ENCODE peak calls at places on chromosomes 11 and 22, in four cellular contexts. I is esophagus squamous epithelium, B is heart left ventricle, U is endothelial cell of umbilical vein. O is an unnamed sample.

GRCh38 chr11:122074022-122074421 is 42.0 kb downstream of the BLID start:
- DNase-seq in B (no peak), I (no peak), U (no peak), O (no peak)

GRCh38 chr11:17528906-17529813 is 15.1 kb downstream of the USH1C start:
- DNase-seq in I (no peak), U (peak; percentile 8), B (no peak), O (no peak)

GRCh38 chr22:25134451-25134850 is 65.2 kb upstream of the CRYBB3 start:
- DNase-seq in I (no peak), B (no peak), U (no peak), O (no peak)

GRCh38 chr11:123152951-123153350 is 42.1 kb downstream of the CLMP start:
- DNase-seq in B (no peak), U (no peak), I (no peak), O (no peak)

GRCh38 chr22:28017859-28018258 is 98.8 kb upstream of the PITPNB start:
- DNase-seq in U (no peak), B (peak; percentile 19), I (no peak), O (no peak)

GRCh38 chr11:353315-353857 is 15.9 kb upstream of the B4GALNT4 start:
- DNase-seq in B (peak; percentile 94), I (no peak), U (peak; percentile 49), O (peak; percentile 82)

GRCh38 chr11:83088965-83089364 is 17.3 kb upstream of the RAB30 start:
- DNase-seq in U (no peak), I (no peak), B (no peak), O (no peak)

GRCh38 chr11:61541568-61541967 is 33.0 kb downstream of the LRRC10B start:
- DNase-seq in I (no peak), B (no peak), U (no peak), O (no peak)

GRCh38 chr11:14583252-14584105 is 60.1 kb upstream of the PDE3B start:
- DNase-seq in U (no peak), B (no peak), I (no peak), O (no peak)

GRCh38 chr22:24833881-24834495 is 28.0 kb downstream of the SGSM1 start:
- DNase-seq in B (no peak), U (no peak), I (no peak), O (no peak)

GRCh38 chr11:57641011-57641410 is 8.7 kb downstream of the YPEL4 start:
- DNase-seq in U (no peak), B (no peak), I (no peak), O (no peak)

GRCh38 chr11:32098142-32098903 is 7.4 kb downstream of the RCN1 start:
- DNase-seq in U (no peak), B (no peak), I (no peak), O (no peak)

GRCh38 chr11:134510641-134511040 is 98.6 kb upstream of the B3GAT1 start:
- DNase-seq in B (peak; percentile 6), I (no peak), U (no peak), O (no peak)

GRCh38 chr22:17990942-17991341 is 33.4 kb downstream of the MICAL3 start:
- DNase-seq in B (no peak), U (no peak), I (no peak), O (no peak)

GRCh38 chr11:14500181-14500651 is 605 bp upstream of the COPB1 start:
- DNase-seq in U (peak; percentile 78), B (peak; percentile 39), I (no peak), O (peak; percentile 36)

GRCh38 chr22:22556995-22557925 is 1.8 kb downstream of the PRAME start:
- DNase-seq in B (no peak), I (no peak), U (no peak), O (no peak)

GRCh38 chr22:37172266-37173245 is 15.5 kb downstream of the C1QTNF6 start:
- DNase-seq in I (no peak), B (no peak), U (no peak), O (no peak)

GRCh38 chr11:93817426-93818348 is 32.7 kb downstream of the VSTM5 start:
- DNase-seq in I (no peak), B (no peak), U (no peak), O (no peak)

GRCh38 chr11:71563401-71563800 is 2.0 kb upstream of the KRTAP5-10 start:
- DNase-seq in I (no peak), U (peak; percentile 48), B (no peak), O (no peak)

GRCh38 chr11:55714982-55715888 is 53.2 kb downstream of the OR4C6 start:
- DNase-seq in B (no peak), U (no peak), I (no peak), O (no peak)

GRCh38 chr11:73412308-73412707 is 36.1 kb downstream of the RELT start:
- DNase-seq in U (peak; percentile 51), B (no peak), I (no peak), O (no peak)

GRCh38 chr11:106101797-106102196 is 24.3 kb downstream of the AASDHPPT start:
- DNase-seq in U (peak; percentile 33), I (no peak), B (no peak), O (no peak)

GRCh38 chr11:83818349-83818748 is 532.2 kb upstream of the CCDC90B start:
- DNase-seq in B (no peak), U (no peak), I (no peak), O (no peak)

GRCh38 chr22:26658161-26658560 is 773 bp downstream of the MIAT start:
- DNase-seq in B (no peak), U (no peak), I (no peak), O (no peak)

GRCh38 chr11:72267956-72268617 is 24.1 kb upstream of the PHOX2A start:
- DNase-seq in I (no peak), B (no peak), U (no peak), O (no peak)

GRCh38 chr11:8870461-8871282 is 40.3 kb upstream of the AKIP1 start:
- DNase-seq in B (peak; percentile 65), U (peak; percentile 68), I (no peak), O (peak; percentile 56)

GRCh38 chr11:96188625-96189006 is 154.4 kb downstream of the MAML2 start:
- DNase-seq in U (no peak), B (no peak), I (no peak), O (no peak)

GRCh38 chr11:47590026-47590861 is 3.8 kb downstream of the FAM180B start:
- DNase-seq in I (no peak), U (peak; percentile 56), B (no peak), O (no peak)

GRCh38 chr22:29820941-29821789 is 16.9 kb downstream of the ASCC2 start:
- DNase-seq in B (peak; percentile 89), I (no peak), U (peak; percentile 84), O (peak; percentile 58)

GRCh38 chr11:131987703-131988102 is 617.3 kb downstream of the NTM start:
- DNase-seq in U (no peak), B (no peak), I (no peak), O (no peak)

GRCh38 chr11:767238-767637 is 10.0 kb downstream of the GATD1 start:
- DNase-seq in U (no peak), I (no peak), B (no peak), O (no peak)

GRCh38 chr22:38572065-38572464 is 2.1 kb upstream of the DMC1 start:
- DNase-seq in I (no peak), U (peak; percentile 63), B (no peak), O (no peak)

GRCh38 chr11:119254239-119254638 is 48.1 kb downstream of the CBL start:
- DNase-seq in U (no peak), B (no peak), I (no peak), O (no peak)

GRCh38 chr11:93116641-93117577 is 80.9 kb downstream of the SLC36A4 start:
- DNase-seq in U (no peak), I (no peak), B (no peak), O (no peak)

GRCh38 chr22:24697671-24698082 is 76.8 kb downstream of the PIWIL3 start:
- DNase-seq in B (no peak), I (no peak), U (peak; percentile 51), O (no peak)

GRCh38 chr11:6505577-6506240 is 8.6 kb downstream of the DNHD1 start:
- DNase-seq in U (peak; percentile 67), I (no peak), B (no peak), O (no peak)

GRCh38 chr22:22848364-22848866 is 39.2 kb upstream of the IGLL5 start:
- DNase-seq in I (no peak), U (peak; percentile 40), B (peak; percentile 45), O (peak; percentile 76)

GRCh38 chr22:47065756-47066615 is 303.5 kb downstream of the TBC1D22A start:
- DNase-seq in U (peak; percentile 52), I (no peak), B (no peak), O (peak; percentile 66)

GRCh38 chr11:70742553-70743291 is 344.4 kb downstream of the CTTN start:
- DNase-seq in I (no peak), B (no peak), U (no peak), O (peak; percentile 59)

GRCh38 chr11:66266378-66267038 is 1.9 kb upstream of the RAB1B start:
- DNase-seq in U (no peak), I (no peak), B (no peak), O (no peak)
- H3K4me3 ChIP-seq in U (no peak overlapping the region), I (peak overlapping the region; percentile 84), B (no peak overlapping the region), O (no peak overlapping the region)

DNA sequence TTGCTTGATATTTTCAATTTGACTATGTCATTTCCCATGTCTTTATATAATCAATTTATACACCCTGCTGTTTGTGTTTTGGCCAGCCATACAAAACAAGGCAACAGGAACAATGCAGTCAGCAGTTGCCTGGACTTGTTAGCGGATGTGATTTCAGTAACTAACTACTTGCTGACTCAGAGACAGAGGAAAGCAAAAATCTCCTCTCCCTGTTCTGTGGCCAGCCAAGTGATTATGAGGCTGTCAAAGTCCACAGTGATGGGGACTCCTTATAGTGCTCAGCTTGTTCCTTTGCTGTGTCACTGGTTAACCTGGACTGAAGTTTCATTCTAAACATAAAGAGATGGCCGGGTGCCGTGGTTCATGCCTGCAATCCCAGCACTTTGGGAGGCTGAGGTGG is 32.6 kb upstream of the APLP2 start:
- DNase-seq in U (peak; percentile 65), B (no peak), I (no peak), O (no peak)
- H3K27ac ChIP-seq in U (peak overlapping the region; percentile 71), B (no peak overlapping the region), I (peak overlapping the region; percentile 58), O (no peak overlapping the region)

GRCh38 chr11:62727007-62727832 is at the start of gene HNRNPUL2:
- DNase-seq in B (peak; percentile 99), U (peak; percentile 99), I (peak; percentile 81), O (peak; percentile 98)
- TF ChIP-seq CTCF in B (no peak), U (no peak), I (no peak), O (no peak)

DNA sequence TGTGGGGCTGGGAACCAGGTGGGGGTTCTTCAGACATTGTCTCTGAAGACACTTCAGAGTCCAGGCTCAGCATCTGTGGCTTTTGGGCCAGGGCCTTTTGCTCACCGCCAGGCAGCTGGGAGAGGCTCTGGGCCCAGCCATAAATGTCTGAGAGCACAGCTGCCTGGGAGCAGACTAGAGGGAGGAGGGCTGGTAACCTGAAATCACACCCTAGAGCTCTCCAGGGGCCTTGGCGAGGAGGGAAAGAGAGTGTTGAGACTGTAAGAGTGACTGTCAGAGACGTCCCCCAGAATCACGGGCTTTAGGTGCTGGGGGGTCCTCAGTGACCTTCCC is 4.1 kb downstream of the TRABD start:
- DNase-seq in B (no peak), I (no peak), U (no peak), O (no peak)
- H3K4me3 ChIP-seq in B (no peak overlapping the region), I (peak overlapping the region; percentile 69), U (no peak overlapping the region), O (peak overlapping the region; percentile 48)